ENCODE peak calls at places on chromosomes 7 and 10, in four cellular contexts. L, Y, T and Q are unnamed samples.
A peak's percentile ranks its signal among the peaks of the same experiment; 100 is the strongest.

GRCh38 chr7:988426-988911 is 5.5 kb downstream of the CYP2W1 start:
- DNase-seq in L (no peak), Y (no peak), T (peak; percentile 48), Q (no peak)

GRCh38 chr10:12927896-12928295 is 73.6 kb downstream of the CCDC3 start:
- DNase-seq in L (no peak), Y (no peak), T (no peak), Q (no peak)

GRCh38 chr10:34045571-34046190 is 711.2 kb upstream of the NRP1 start:
- DNase-seq in L (peak; percentile 16), Y (no peak), T (no peak), Q (no peak)

GRCh38 chr10:50582061-50582460 is 41.7 kb downstream of the SGMS1 start:
- DNase-seq in L (peak; percentile 38), Y (no peak), T (no peak), Q (no peak)

GRCh38 chr10:78255796-78256638 is 222.4 kb downstream of the RPS24 start:
- DNase-seq in L (peak; percentile 99), Y (peak; percentile 97), T (peak; percentile 57), Q (no peak)

GRCh38 chr7:32250494-32251260 is 180.5 kb upstream of the PDE1C start:
- DNase-seq in L (no peak), Y (no peak), T (no peak), Q (no peak)

GRCh38 chr7:154840086-154840485 is 162.8 kb downstream of the PAXIP1 start:
- DNase-seq in L (no peak), Y (no peak), T (no peak), Q (no peak)

GRCh38 chr10:60003709-60004191 is 97.4 kb upstream of the CCDC6 start:
- DNase-seq in L (no peak), Y (no peak), T (no peak), Q (no peak)

GRCh38 chr7:77710067-77710466 is 13.8 kb downstream of the RSBN1L start:
- DNase-seq in L (no peak), Y (no peak), T (no peak), Q (no peak)

GRCh38 chr7:106770191-106770590 is 94.9 kb upstream of the PIK3CG start:
- DNase-seq in L (peak; percentile 96), Y (peak; percentile 69), T (no peak), Q (no peak)

GRCh38 chr10:86653987-86654386 is 360 bp upstream of the OPN4 start:
- DNase-seq in L (no peak), Y (no peak), T (no peak), Q (no peak)

GRCh38 chr10:56341612-56342011 is 19.4 kb downstream of the ZWINT start:
- DNase-seq in L (no peak), Y (no peak), T (no peak), Q (no peak)

GRCh38 chr7:987909-988308 is 4.9 kb downstream of the CYP2W1 start:
- DNase-seq in L (no peak), Y (no peak), T (no peak), Q (no peak)

GRCh38 chr10:103079946-103080345 is 113.1 kb downstream of the NT5C2 start:
- DNase-seq in L (no peak), Y (no peak), T (no peak), Q (no peak)

GRCh38 chr10:52077796-52078195 is 236.3 kb upstream of the DKK1 start:
- DNase-seq in L (no peak), Y (no peak), T (no peak), Q (no peak)

GRCh38 chr10:124565565-124566221 is 104.1 kb downstream of the LHPP start:
- DNase-seq in L (no peak), Y (peak; percentile 35), T (peak; percentile 58), Q (no peak)

GRCh38 chr7:31651800-31652326 is 35.2 kb upstream of the PPP1R17 start:
- DNase-seq in L (no peak), Y (no peak), T (no peak), Q (no peak)

GRCh38 chr7:158355456-158356065 is 232.1 kb downstream of the PTPRN2 start:
- DNase-seq in L (no peak), Y (peak; percentile 20), T (no peak), Q (no peak)

GRCh38 chr7:19442016-19442785 is 266.6 kb downstream of the POLR1F start:
- DNase-seq in L (peak; percentile 75), Y (peak; percentile 55), T (no peak), Q (no peak)

GRCh38 chr7:25820432-25821040 is 331.5 kb upstream of the NFE2L3 start:
- DNase-seq in L (no peak), Y (peak; percentile 23), T (peak; percentile 37), Q (no peak)

GRCh38 chr7:4699897-4700296 is 17.8 kb downstream of the FOXK1 start:
- DNase-seq in L (no peak), Y (no peak), T (no peak), Q (no peak)

DNA sequence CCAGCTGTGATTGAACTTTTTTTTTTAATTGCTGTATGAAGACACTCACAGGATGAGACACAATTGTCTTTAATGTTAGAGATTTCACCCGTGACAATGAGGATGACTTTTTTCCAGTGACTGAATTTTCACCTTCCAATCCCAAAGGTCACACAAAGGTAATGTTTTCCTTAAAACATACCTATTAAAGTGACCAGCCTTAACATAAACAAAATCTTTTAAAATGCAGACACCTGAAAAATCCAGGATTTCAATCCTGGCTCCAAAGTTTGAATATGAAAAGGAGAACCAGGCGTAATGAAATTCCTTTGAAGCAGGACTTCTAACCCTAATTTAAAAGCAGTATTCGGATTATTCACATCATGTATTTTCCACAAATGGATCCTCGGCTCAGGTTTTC is 647.7 kb downstream of the GATA3 start:
- DNase-seq in L (no peak), Y (no peak), T (no peak), Q (no peak)
- H3K27ac ChIP-seq in L (no peak overlapping the region), Y (peak overlapping the region; percentile 67), T (no peak overlapping the region), Q (no peak overlapping the region)

GRCh38 chr7:117424090-117424829 is 3.0 kb downstream of the ASZ1 start:
- DNase-seq in L (no peak), Y (no peak), T (no peak), Q (peak; percentile 24)
- TF ChIP-seq RAD21 in L (no peak), Y (no peak), T (no peak), Q (no peak)

GRCh38 chr10:84337199-84337598 is 8.8 kb downstream of the CCSER2 start:
- DNase-seq in L (peak; percentile 72), Y (no peak), T (no peak), Q (no peak)

GRCh38 chr10:84334806-84335205 is 6.4 kb downstream of the CCSER2 start:
- DNase-seq in L (no peak), Y (no peak), T (no peak), Q (no peak)

GRCh38 chr10:84335516-84335915 is 7.1 kb downstream of the CCSER2 start:
- DNase-seq in L (no peak), Y (no peak), T (no peak), Q (no peak)

GRCh38 chr10:84333864-84334451 is 5.6 kb downstream of the CCSER2 start:
- DNase-seq in L (peak; percentile 55), Y (no peak), T (peak; percentile 36), Q (no peak)

DNA sequence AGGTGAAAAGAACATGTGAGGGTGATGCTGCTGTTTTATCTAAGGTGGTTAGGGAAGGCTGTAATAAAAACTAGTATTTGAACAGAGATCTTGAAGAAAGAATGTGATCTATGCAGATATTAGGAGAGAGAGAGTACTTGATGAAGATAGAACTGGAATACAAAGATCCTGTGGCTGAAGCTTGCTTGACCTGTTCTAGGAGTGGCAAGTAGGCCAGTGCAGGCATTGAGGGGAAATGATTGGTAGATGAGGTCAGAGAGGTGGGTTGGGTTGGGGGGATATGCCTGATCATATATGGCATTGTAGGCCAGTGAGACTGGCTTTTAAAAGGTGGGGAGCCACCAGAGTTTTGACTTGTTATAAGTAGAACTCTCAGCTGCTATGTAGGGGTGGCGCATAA is 8.0 kb downstream of the CCSER2 start:
- DNase-seq in L (no peak), Y (no peak), T (no peak), Q (no peak)
- TF ChIP-seq BHLHE40 in L (no peak), Y (no peak), T (no peak), Q (no peak)

GRCh38 chr7:146636033-146636356 is 519.4 kb downstream of the CNTNAP2 start:
- DNase-seq in L (no peak), Y (no peak), T (no peak), Q (no peak)

GRCh38 chr7:146635200-146636032 is 518.8 kb downstream of the CNTNAP2 start:
- DNase-seq in L (no peak), Y (no peak), T (no peak), Q (no peak)

DNA sequence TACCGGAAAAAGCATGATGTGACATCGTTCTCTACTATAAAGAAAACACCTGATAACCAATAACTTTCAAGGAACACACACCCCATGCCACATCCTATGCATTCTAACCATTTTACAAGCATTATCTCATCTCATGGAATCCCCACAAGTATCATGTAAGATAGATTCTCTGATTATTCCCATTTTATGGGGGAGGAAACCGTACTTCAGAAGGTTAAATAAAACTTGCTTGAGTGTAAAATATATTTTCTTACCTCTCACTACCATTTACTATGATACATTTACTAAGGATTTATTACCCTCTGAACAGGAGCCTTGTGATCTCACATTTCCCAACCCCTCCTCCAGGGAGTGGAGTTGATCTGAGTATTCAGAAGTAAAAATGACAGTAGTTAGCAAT is 522.7 kb downstream of the CNTNAP2 start:
- DNase-seq in L (no peak), Y (no peak), T (no peak), Q (no peak)
- H3K27ac ChIP-seq in L (no peak overlapping the region), Y (no peak overlapping the region), T (no peak overlapping the region), Q (no peak overlapping the region)

GRCh38 chr7:103068429-103069403 is 5.9 kb downstream of the FBXL13 start:
- DNase-seq in L (no peak), Y (no peak), T (no peak), Q (no peak)
- TF ChIP-seq RAD21 in L (no peak), Y (no peak), T (no peak), Q (no peak)